ENCODE peak calls at places on chromosomes 7 and 10, in ten cellular contexts. T is AG09319, Z is pancreas, Q is colonic mucosa, X is ascending aorta, K is cardiac fibroblast, Y is AG09309, F is AG10803, S is esophagus squamous epithelium, B is neural crest cell. L is an unnamed sample.

GRCh38 chr10:64209574-64209973 is 688.4 kb downstream of the REEP3 start:
- DNase-seq in T (no peak), Z (no peak), Q (no peak), X (no peak), K (peak; percentile 57), Y (no peak), F (no peak), S (no peak), B (no peak), L (no peak)

GRCh38 chr10:110005716-110006115 is 2.1 kb upstream of the ADD3 start:
- DNase-seq in T (peak; percentile 82), Z (no peak), Q (peak; percentile 58), X (no peak), K (peak; percentile 85), Y (peak; percentile 79), F (peak; percentile 88), S (no peak), B (peak; percentile 20), L (no peak)

GRCh38 chr7:832968-833424 is 720 bp downstream of the SUN1 start:
- DNase-seq in T (no peak), Z (no peak), Q (no peak), X (no peak), K (no peak), Y (no peak), F (no peak), S (no peak), B (no peak), L (no peak)

GRCh38 chr7:80136276-80137045 is 1.8 kb downstream of the GNAI1 start:
- DNase-seq in T (no peak), Z (no peak), Q (no peak), X (no peak), K (peak; percentile 68), Y (no peak), F (peak; percentile 63), S (no peak), B (no peak), L (no peak)

GRCh38 chr7:63867127-63867526 is 131.5 kb upstream of the ZNF722 start:
- DNase-seq in T (no peak), Z (no peak), Q (no peak), X (no peak), K (no peak), Y (no peak), F (no peak), S (no peak), B (no peak), L (no peak)

GRCh38 chr7:7416031-7416968 is 119.4 kb downstream of the COL28A1 start:
- DNase-seq in T (no peak), Z (peak; percentile 57), Q (peak; percentile 77), X (no peak), K (no peak), Y (no peak), F (peak; percentile 16), S (no peak), B (no peak), L (no peak)

GRCh38 chr7:43572516-43573049 is 10.3 kb upstream of the STK17A start:
- DNase-seq in T (peak; percentile 98), Z (no peak), Q (no peak), X (peak; percentile 77), K (peak; percentile 100), Y (peak; percentile 100), F (peak; percentile 100), S (no peak), B (no peak), L (no peak)

GRCh38 chr10:78194539-78195402 is 161.1 kb downstream of the RPS24 start:
- DNase-seq in T (no peak), Z (no peak), Q (no peak), X (no peak), K (peak; percentile 8), Y (no peak), F (no peak), S (no peak), B (no peak), L (no peak)

GRCh38 chr7:33903770-33904679 is 1.3 kb upstream of the BMPER start:
- DNase-seq in T (no peak), Z (no peak), Q (peak; percentile 30), X (peak; percentile 68), K (peak; percentile 57), Y (no peak), F (peak; percentile 74), S (no peak), B (peak; percentile 11), L (peak; percentile 24)

GRCh38 chr7:33905389-33906032 is at the start of gene BMPER:
- DNase-seq in T (no peak), Z (no peak), Q (peak; percentile 28), X (no peak), K (peak; percentile 15), Y (no peak), F (peak; percentile 54), S (no peak), B (peak; percentile 22), L (peak; percentile 30)

GRCh38 chr7:33907625-33908024 is 2.3 kb downstream of the BMPER start:
- DNase-seq in T (no peak), Z (no peak), Q (no peak), X (no peak), K (no peak), Y (no peak), F (no peak), S (no peak), B (no peak), L (no peak)

GRCh38 chr7:33906697-33907096 is 1.4 kb downstream of the BMPER start:
- DNase-seq in T (no peak), Z (no peak), Q (no peak), X (no peak), K (no peak), Y (no peak), F (no peak), S (no peak), B (no peak), L (no peak)

DNA sequence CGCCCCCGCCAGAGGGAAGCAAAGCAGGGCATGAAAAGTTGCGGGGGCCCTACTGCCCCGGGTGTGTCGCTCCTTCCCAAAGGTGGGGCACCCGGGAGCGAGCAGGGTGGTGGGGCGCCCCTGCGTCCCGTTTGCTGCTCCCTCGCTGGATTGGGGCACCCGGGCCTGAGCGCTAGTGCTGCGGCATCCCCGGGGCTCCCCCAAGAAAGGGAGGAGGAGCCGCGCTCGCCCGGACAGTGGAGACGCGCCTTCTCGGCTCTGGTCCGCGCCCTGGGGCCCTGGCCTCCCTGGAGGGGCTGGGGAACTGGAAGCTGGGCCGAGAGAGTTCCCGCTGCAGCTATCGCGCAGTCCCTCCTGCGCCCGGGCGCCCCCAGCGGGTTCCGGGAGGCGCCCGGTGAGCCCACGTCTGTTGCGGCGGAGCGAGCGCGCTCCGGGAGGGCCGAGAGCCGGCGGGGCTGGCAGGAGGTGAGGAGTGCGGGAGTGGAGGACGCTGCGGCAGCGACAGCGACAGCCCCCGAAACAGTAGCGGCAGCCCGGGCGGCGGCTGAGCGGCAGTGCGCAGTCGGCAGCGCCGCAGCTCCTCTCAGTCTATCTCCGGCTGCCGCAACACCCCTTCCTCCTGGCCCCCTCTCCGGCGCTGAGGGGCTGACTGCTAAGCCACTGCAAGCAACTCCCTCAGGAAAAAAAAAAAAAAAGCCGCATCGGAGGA is 505 bp upstream of the BMPER start:
- DNase-seq in T (no peak), Z (no peak), Q (peak; percentile 22), X (no peak), K (peak; percentile 52), Y (no peak), F (peak; percentile 72), S (no peak), B (peak; percentile 25), L (peak; percentile 46)
- TF ChIP-seq CTCF in T (peak; percentile 22), Z (no peak), Q (no peak), X (no peak), K (no peak), Y (peak; percentile 19), F (peak; percentile 22), S (no peak), B (peak; percentile 27), L (no peak)

GRCh38 chr7:157734926-157735640 is 398.3 kb downstream of the DNAJB6 start:
- DNase-seq in T (no peak), Z (no peak), Q (no peak), X (no peak), K (no peak), Y (no peak), F (no peak), S (no peak), B (no peak), L (no peak)

GRCh38 chr7:157730614-157731013 is 393.8 kb downstream of the DNAJB6 start:
- DNase-seq in T (no peak), Z (no peak), Q (no peak), X (no peak), K (no peak), Y (no peak), F (no peak), S (no peak), B (no peak), L (no peak)

GRCh38 chr7:157727964-157728615 is 391.3 kb downstream of the DNAJB6 start:
- DNase-seq in T (no peak), Z (no peak), Q (no peak), X (no peak), K (no peak), Y (no peak), F (no peak), S (no peak), B (no peak), L (no peak)

GRCh38 chr7:157726764-157727163 is 390.0 kb downstream of the DNAJB6 start:
- DNase-seq in T (no peak), Z (no peak), Q (no peak), X (no peak), K (no peak), Y (no peak), F (no peak), S (no peak), B (no peak), L (no peak)

GRCh38 chr7:157729566-157729965 is 392.8 kb downstream of the DNAJB6 start:
- DNase-seq in T (no peak), Z (no peak), Q (no peak), X (no peak), K (no peak), Y (no peak), F (no peak), S (no peak), B (no peak), L (no peak)
- TF ChIP-seq CTCF in T (no peak), Z (no peak), Q (no peak), X (no peak), K (no peak), Y (no peak), F (no peak), S (no peak), B (no peak), L (no peak)

DNA sequence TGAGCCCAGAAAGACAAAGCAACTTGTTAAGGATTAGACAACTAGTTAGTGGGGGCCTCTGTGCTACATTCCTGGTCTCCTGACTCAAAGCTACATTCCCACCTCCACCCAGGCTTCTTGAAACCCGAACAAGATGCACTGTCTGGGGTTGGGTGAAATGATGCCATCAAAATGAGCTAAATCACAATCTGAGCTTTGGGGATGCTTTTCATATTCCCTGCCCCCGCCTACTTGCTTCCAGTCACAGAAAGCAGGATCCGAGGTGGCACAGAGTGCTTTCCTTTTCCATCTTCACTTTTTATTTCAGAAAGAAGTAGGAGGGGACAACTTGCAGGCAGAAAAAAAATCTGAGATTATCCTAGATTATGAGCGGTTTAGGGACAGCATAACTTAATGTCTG is 5.4 kb upstream of the VAX1 start:
- DNase-seq in T (no peak), Z (no peak), Q (no peak), X (no peak), K (no peak), Y (no peak), F (no peak), S (no peak), B (no peak), L (no peak)
- TF ChIP-seq CTCF in T (no peak), Z (no peak), Q (no peak), X (no peak), K (no peak), Y (no peak), F (no peak), S (no peak), B (no peak), L (no peak)

DNA sequence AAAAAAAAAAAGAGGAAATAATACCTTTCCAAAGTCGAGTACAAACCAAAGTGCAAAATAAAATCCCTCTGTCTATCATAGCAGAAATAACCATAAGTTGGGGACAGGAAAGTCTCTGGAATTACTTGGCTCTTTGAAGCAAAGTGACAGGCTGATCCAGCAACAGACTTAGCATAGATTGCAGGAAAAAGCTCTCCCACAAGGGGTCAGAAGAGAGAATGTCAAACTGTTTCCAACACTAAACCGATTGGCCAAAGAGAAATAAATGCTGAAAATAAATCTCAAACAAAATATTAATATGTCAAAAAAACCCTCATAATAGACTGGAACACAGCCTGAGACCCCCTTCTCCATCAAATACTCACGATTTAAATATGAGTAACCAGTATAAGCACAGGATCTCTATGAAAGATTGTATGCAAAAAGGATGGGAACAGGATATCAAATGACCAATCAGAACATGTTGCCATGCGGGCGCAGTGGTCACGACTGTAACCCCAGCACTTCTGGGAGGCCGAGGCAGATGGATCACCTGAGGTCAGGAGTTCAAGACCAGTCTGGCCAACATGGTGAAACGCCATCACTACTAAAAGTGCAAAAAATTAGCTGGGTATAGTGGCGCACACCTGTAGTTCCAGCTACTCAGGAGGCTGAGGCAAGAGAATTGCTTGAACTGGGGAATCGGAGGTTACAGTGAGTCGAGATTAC is 1000.7 kb upstream of the LRRN3 start:
- DNase-seq in T (no peak), Z (no peak), Q (no peak), X (no peak), K (peak; percentile 60), Y (no peak), F (no peak), S (no peak), B (no peak), L (peak; percentile 11)
- TF ChIP-seq CTCF in T (peak; percentile 14), Z (peak; percentile 15), Q (peak; percentile 21), X (no peak), K (peak; percentile 60), Y (no peak), F (peak; percentile 30), S (no peak), B (peak; percentile 54), L (no peak)

L was measured in GM20000.